ENCODE peak calls at places on chromosomes 4 and X, in five cellular contexts. F, Q, W, M and D are unnamed samples.

GRCh38 chr4:57147335-57148060 is 37.3 kb upstream of the IGFBP7 start:
- DNase-seq in F (no peak), Q (no peak), W (no peak), M (no peak), D (no peak)

GRCh38 chr4:41935652-41936021 is 408 bp downstream of the TMEM33 start:
- DNase-seq in F (no peak), Q (peak; percentile 8), W (no peak), M (no peak), D (no peak)

GRCh38 chr4:161252520-161253141 is 911.2 kb downstream of the FSTL5 start:
- DNase-seq in F (no peak), Q (peak; percentile 11), W (no peak), M (no peak), D (no peak)

GRCh38 chr4:43148481-43148880 is 256.0 kb downstream of the GRXCR1 start:
- DNase-seq in F (no peak), Q (no peak), W (no peak), M (no peak), D (no peak)

GRCh38 chr4:151035321-151035720 is 20.2 kb upstream of the LRBA start:
- DNase-seq in F (no peak), Q (no peak), W (no peak), M (no peak), D (no peak)

GRCh38 chr4:98546910-98547544 is 111.4 kb downstream of the TSPAN5 start:
- DNase-seq in F (peak; percentile 89), Q (no peak), W (no peak), M (peak; percentile 69), D (no peak)

GRCh38 chrX:134622813-134623185 is 35.5 kb downstream of the PLAC1 start:
- DNase-seq in F (no peak), Q (no peak), W (no peak), M (no peak), D (no peak)

GRCh38 chr4:38128478-38129451 is 168.6 kb downstream of the PTTG2 start:
- DNase-seq in F (no peak), Q (no peak), W (peak; percentile 40), M (no peak), D (peak; percentile 72)

GRCh38 chrX:129115104-129115503 is 408.2 kb downstream of the SMARCA1 start:
- DNase-seq in F (no peak), Q (peak; percentile 13), W (no peak), M (no peak), D (peak; percentile 45)

GRCh38 chr4:149933120-149933519 is 117.5 kb upstream of the IQCM start:
- DNase-seq in F (no peak), Q (no peak), W (no peak), M (no peak), D (no peak)

GRCh38 chrX:8960809-8961413 is 73.0 kb downstream of the FAM9B start:
- DNase-seq in F (no peak), Q (no peak), W (no peak), M (no peak), D (peak; percentile 24)

GRCh38 chrX:97060019-97060418 is 176.3 kb downstream of the RPA4 start:
- DNase-seq in F (no peak), Q (no peak), W (no peak), M (no peak), D (no peak)

GRCh38 chrX:40273356-40274050 is 175.7 kb upstream of the BCOR start:
- DNase-seq in F (no peak), Q (no peak), W (no peak), M (peak; percentile 71), D (no peak)

GRCh38 chr4:142353149-142353738 is 492.9 kb downstream of the INPP4B start:
- DNase-seq in F (no peak), Q (no peak), W (no peak), M (no peak), D (no peak)

DNA sequence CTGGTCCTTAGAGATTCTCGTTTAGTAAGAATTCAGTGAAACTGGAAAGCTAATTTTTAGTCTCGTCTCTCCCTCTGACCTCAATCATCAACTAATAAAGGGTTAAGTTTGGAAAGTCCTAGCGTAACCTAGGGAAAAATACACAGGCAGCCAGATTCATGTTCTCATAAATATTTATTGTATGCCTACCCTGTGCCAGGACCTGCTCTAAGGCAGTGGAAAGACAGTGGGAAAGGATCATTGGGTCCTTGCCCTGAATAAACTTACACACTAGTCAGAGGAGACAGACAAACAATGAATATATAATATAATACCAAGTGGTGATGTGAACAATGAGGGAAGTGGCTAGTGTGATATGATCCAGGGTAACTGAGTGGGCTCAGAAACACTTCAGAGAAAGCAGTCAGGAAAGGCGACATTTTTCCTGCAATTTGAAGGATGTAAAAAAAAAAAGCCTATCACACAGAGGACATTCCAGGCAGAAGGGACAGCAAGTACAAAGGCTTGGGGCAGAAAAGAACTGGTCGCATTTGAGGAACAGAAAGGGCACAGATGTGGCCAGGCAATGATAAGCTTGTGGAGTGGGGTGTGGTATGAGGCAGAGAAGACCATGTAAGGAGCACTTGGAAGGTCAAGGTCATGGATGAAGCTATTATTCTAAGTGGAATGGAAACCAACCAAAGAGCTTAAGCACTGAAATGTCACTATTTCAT is 128.8 kb downstream of the AMELX start:
- DNase-seq in F (no peak), Q (no peak), W (no peak), M (no peak), D (no peak)
- H3K27ac ChIP-seq in F (peak overlapping the region; percentile 86), Q (no peak overlapping the region), W (no peak overlapping the region), M (no peak overlapping the region), D (no peak overlapping the region)

GRCh38 chr4:148030486-148030885 is 298.6 kb downstream of the ARHGAP10 start:
- DNase-seq in F (no peak), Q (no peak), W (no peak), M (no peak), D (no peak)
- H3K27ac ChIP-seq in F (peak overlapping the region; percentile 5), Q (no peak overlapping the region), W (no peak overlapping the region), M (no peak overlapping the region), D (no peak overlapping the region)

DNA sequence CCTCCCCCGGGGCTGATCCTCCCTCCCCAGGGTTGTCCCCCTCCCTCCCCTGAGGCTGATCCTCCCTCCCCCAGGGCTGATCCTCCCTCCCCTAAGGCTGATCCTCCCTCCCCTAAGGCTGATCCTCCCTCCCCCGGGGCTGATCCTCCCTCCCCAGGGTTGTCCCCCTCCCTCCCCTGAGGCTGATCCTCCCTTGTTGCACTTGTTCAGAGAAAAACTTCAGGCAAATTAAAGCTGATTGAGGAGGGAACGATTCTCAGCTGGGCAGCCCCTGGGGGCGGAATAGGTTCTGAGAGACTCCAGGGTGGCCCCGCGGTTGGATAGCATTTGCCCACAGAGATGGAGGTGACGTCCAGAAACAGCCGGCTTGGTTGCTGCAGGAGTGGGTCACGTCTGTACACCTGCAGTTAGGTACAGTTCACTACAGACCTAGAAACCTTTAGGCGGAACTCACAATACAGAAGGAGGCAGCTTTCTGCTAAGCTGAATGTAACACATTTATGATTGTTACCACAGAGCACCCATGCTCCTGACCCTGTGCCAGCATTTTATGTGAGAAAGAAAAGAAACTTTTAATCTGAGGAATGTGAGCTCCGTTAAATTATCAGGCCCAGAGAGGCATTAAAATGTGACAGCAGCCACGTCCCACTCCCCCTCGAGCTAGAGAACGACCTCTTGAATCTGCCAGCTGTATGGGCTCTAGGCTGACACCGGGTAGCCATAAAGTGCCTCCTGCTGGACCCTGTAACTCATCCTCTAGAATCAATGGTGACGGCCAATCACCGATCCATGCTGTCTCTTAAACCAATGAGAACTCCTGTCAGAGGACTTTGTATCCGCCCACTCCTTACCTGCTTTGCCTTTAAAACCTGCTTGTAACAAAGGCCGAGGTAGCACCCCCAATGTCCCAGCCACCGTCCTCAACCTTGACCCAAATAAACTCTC is 110.4 kb upstream of the ADRA2C start:
- DNase-seq in F (no peak), Q (no peak), W (no peak), M (peak; percentile 18), D (no peak)
- H3K27ac ChIP-seq in F (no peak overlapping the region), Q (no peak overlapping the region), W (no peak overlapping the region), M (no peak overlapping the region), D (no peak overlapping the region)

DNA sequence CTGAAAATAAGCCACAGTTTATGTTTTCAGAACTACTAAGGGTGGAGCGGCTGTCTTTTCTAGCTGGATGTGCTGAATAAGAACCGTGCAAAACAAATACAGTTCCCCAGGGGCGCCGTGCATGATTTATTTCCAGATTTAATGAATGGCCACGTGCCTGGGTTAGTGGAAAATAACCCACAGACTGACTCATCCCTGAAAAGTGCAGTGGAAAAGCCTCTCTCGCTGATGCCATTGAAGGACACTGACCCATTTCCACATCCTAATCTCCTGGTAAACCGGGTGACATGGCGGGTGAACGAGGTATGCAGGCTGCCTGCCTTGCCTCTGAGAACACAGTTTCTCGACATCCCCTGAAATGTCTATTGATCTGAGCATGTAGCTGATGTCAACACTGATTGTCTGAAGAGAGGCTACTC is 77.1 kb upstream of the SCOC start:
- DNase-seq in F (peak; percentile 96), Q (peak; percentile 36), W (no peak), M (peak; percentile 60), D (no peak)
- H3K27ac ChIP-seq in F (peak overlapping the region; percentile 48), Q (peak overlapping the region; percentile 75), W (no peak overlapping the region), M (no peak overlapping the region), D (no peak overlapping the region)

GRCh38 chrX:110173192-110174175 is 144.4 kb downstream of the AMMECR1 start:
- DNase-seq in F (no peak), Q (peak; percentile 55), W (no peak), M (peak; percentile 66), D (no peak)
- H3K27ac ChIP-seq in F (no peak overlapping the region), Q (peak overlapping the region; percentile 89), W (no peak overlapping the region), M (peak overlapping the region; percentile 45), D (no peak overlapping the region)

GRCh38 chrX:119756926-119757635 is 1.3 kb upstream of the SOWAHD start:
- DNase-seq in F (no peak), Q (no peak), W (no peak), M (no peak), D (peak; percentile 36)
- H3K27ac ChIP-seq in F (no peak overlapping the region), Q (no peak overlapping the region), W (peak overlapping the region; percentile 50), M (no peak overlapping the region), D (peak overlapping the region; percentile 75)

DNA sequence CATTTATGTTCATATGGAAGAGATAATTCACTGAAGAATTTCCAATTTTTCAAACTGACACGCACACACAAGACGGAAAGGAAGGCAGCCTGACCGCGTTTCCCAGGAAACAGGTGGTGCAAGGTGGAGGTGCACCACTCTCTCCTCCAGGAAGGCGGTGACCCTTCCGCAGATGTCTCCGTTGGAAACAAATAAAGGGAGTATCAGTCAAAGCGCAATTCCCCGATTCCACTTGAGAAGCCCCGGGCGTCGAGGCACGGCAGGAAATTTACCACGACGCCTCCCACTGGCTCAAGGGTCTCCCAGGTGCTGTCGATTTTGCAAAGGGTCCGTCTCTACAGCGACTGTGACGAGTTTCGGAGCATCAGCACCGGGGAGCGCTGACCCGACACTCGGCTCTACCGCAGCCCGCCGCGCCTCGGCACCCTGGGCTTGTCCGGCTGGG is 770 bp upstream of the TIGD2 start:
- DNase-seq in F (no peak), Q (no peak), W (no peak), M (no peak), D (peak; percentile 32)
- H3K27ac ChIP-seq in F (peak overlapping the region; percentile 82), Q (peak overlapping the region; percentile 99), W (peak overlapping the region; percentile 44), M (no peak overlapping the region), D (peak overlapping the region; percentile 85)

GRCh38 chr4:39713691-39714090 is 15.8 kb downstream of the UBE2K start:
- DNase-seq in F (no peak), Q (no peak), W (no peak), M (no peak), D (no peak)
- H3K27ac ChIP-seq in F (no peak overlapping the region), Q (no peak overlapping the region), W (no peak overlapping the region), M (no peak overlapping the region), D (no peak overlapping the region)

GRCh38 chr4:7389719-7390118 is 45.0 kb downstream of the PSAPL1 start:
- DNase-seq in F (no peak), Q (no peak), W (no peak), M (peak; percentile 34), D (peak; percentile 25)
- H3K27ac ChIP-seq in F (no peak overlapping the region), Q (no peak overlapping the region), W (no peak overlapping the region), M (no peak overlapping the region), D (no peak overlapping the region)